ENCODE peak calls at places on chromosomes 12 and 14, in nine cellular contexts. D, G, B, X, U, Z, L, N and A are unnamed samples.

GRCh38 chr14:22664261-22664660 is 20.1 kb upstream of the OR6J1 start:
- DNase-seq in D (no peak), G (no peak), B (no peak), X (no peak), U (no peak), Z (no peak), L (no peak), N (no peak), A (no peak)

GRCh38 chr14:50447491-50447890 is 50.8 kb upstream of the CDKL1 start:
- DNase-seq in D (no peak), G (peak; percentile 95), B (no peak), X (no peak), U (no peak), Z (no peak), L (no peak), N (no peak), A (no peak)

GRCh38 chr12:80941916-80942315 is 4.2 kb upstream of the LIN7A start:
- DNase-seq in D (no peak), G (peak; percentile 71), B (no peak), X (no peak), U (no peak), Z (no peak), L (no peak), N (no peak), A (no peak)

GRCh38 chr12:57628280-57629191 is 4.5 kb downstream of the B4GALNT1 start:
- DNase-seq in D (no peak), G (no peak), B (no peak), X (no peak), U (no peak), Z (no peak), L (peak; percentile 3), N (no peak), A (no peak)

GRCh38 chr14:65173973-65174693 is 71.8 kb upstream of the MAX start:
- DNase-seq in D (no peak), G (no peak), B (no peak), X (no peak), U (no peak), Z (no peak), L (peak; percentile 81), N (no peak), A (peak; percentile 24)

GRCh38 chr12:126545411-126545810 is 1480.2 kb downstream of the AACS start:
- DNase-seq in D (no peak), G (no peak), B (no peak), X (no peak), U (no peak), Z (no peak), L (no peak), N (no peak), A (no peak)

GRCh38 chr14:94307410-94307992 is 14.4 kb upstream of the SERPINA10 start:
- DNase-seq in D (no peak), G (peak; percentile 7), B (no peak), X (no peak), U (no peak), Z (no peak), L (peak; percentile 20), N (no peak), A (no peak)

GRCh38 chr12:59084758-59085383 is 164.6 kb upstream of the LRIG3 start:
- DNase-seq in D (peak; percentile 19), G (no peak), B (no peak), X (no peak), U (no peak), Z (no peak), L (peak; percentile 53), N (no peak), A (no peak)

GRCh38 chr12:47752552-47752951 is 6.1 kb downstream of the RAPGEF3 start:
- DNase-seq in D (no peak), G (peak; percentile 94), B (no peak), X (no peak), U (no peak), Z (no peak), L (no peak), N (no peak), A (no peak)

GRCh38 chr12:18146375-18146774 is 56.4 kb upstream of the RERGL start:
- DNase-seq in D (no peak), G (peak; percentile 66), B (no peak), X (no peak), U (no peak), Z (no peak), L (no peak), N (no peak), A (no peak)

GRCh38 chr14:85444685-85445084 is 85.3 kb upstream of the FLRT2 start:
- DNase-seq in D (no peak), G (no peak), B (no peak), X (no peak), U (peak; percentile 58), Z (no peak), L (no peak), N (no peak), A (no peak)

GRCh38 chr12:23014749-23015148 is 389.8 kb downstream of the ETNK1 start:
- DNase-seq in D (no peak), G (peak; percentile 29), B (no peak), X (no peak), U (no peak), Z (no peak), L (no peak), N (no peak), A (no peak)

GRCh38 chr12:76400136-76400535 is 51.9 kb upstream of the BBS10 start:
- DNase-seq in D (no peak), G (no peak), B (no peak), X (no peak), U (no peak), Z (no peak), L (no peak), N (no peak), A (no peak)

GRCh38 chr12:60335765-60336164 is 739.9 kb downstream of the SLC16A7 start:
- DNase-seq in D (no peak), G (peak; percentile 86), B (no peak), X (no peak), U (no peak), Z (no peak), L (no peak), N (no peak), A (no peak)

GRCh38 chr14:55094630-55095157 is 34.4 kb upstream of the LGALS3 start:
- DNase-seq in D (no peak), G (peak; percentile 83), B (no peak), X (no peak), U (peak; percentile 69), Z (no peak), L (no peak), N (no peak), A (no peak)

GRCh38 chr12:40382217-40382616 is 157.4 kb downstream of the LRRK2 start:
- DNase-seq in D (no peak), G (no peak), B (no peak), X (no peak), U (no peak), Z (no peak), L (no peak), N (no peak), A (no peak)